ENCODE peak calls at places on chromosomes 3 and 15, in six cellular contexts. One of them, this sample, is unnamed.

GRCh38 chr15:48559270-48559669 is 86.2 kb downstream of the FBN1 start:
- DNase-seq in pancreas: no peak
- DNase-seq in DND-41: no peak
- DNase-seq in gastrocnemius medialis: no peak
- DNase-seq in hepatocyte: peak
- DNase-seq in left lung: no peak
- DNase-seq in this sample: no peak

GRCh38 chr3:24933401-24933800 is 438.8 kb upstream of the THRB start:
- DNase-seq in left lung: no peak
- DNase-seq in hepatocyte: no peak
- DNase-seq in gastrocnemius medialis: no peak
- DNase-seq in DND-41: no peak
- DNase-seq in pancreas: no peak
- DNase-seq in this sample: no peak

GRCh38 chr15:47742334-47742733 is 25.0 kb downstream of the SEMA6D start:
- DNase-seq in DND-41: no peak
- DNase-seq in hepatocyte: no peak
- DNase-seq in gastrocnemius medialis: no peak
- DNase-seq in pancreas: no peak
- DNase-seq in left lung: no peak
- DNase-seq in this sample: no peak

GRCh38 chr15:90889736-90890456 is 5.6 kb downstream of the FES start:
- DNase-seq in hepatocyte: no peak
- DNase-seq in left lung: peak
- DNase-seq in DND-41: peak
- DNase-seq in gastrocnemius medialis: no peak
- DNase-seq in pancreas: no peak
- DNase-seq in this sample: no peak

GRCh38 chr15:42704492-42704926 is 32.4 kb downstream of the CDAN1 start:
- DNase-seq in hepatocyte: peak
- DNase-seq in gastrocnemius medialis: peak
- DNase-seq in DND-41: peak
- DNase-seq in pancreas: peak
- DNase-seq in left lung: no peak
- DNase-seq in this sample: peak

GRCh38 chr15:41797194-41797593 is 22.9 kb downstream of the MAPKBP1 start:
- DNase-seq in gastrocnemius medialis: no peak
- DNase-seq in DND-41: no peak
- DNase-seq in left lung: no peak
- DNase-seq in pancreas: no peak
- DNase-seq in hepatocyte: no peak
- DNase-seq in this sample: no peak

GRCh38 chr15:87477759-87478687 is 778.5 kb downstream of the NTRK3 start:
- DNase-seq in left lung: no peak
- DNase-seq in hepatocyte: peak
- DNase-seq in pancreas: no peak
- DNase-seq in DND-41: no peak
- DNase-seq in gastrocnemius medialis: peak
- DNase-seq in this sample: no peak

GRCh38 chr3:4493931-4494806 is 1.0 kb downstream of the ITPR1 start:
- DNase-seq in gastrocnemius medialis: no peak
- DNase-seq in pancreas: no peak
- DNase-seq in left lung: no peak
- DNase-seq in hepatocyte: peak
- DNase-seq in DND-41: no peak
- DNase-seq in this sample: no peak

GRCh38 chr3:155313303-155313702 is 19.8 kb upstream of the STRIT1 start:
- DNase-seq in hepatocyte: no peak
- DNase-seq in gastrocnemius medialis: no peak
- DNase-seq in pancreas: no peak
- DNase-seq in left lung: no peak
- DNase-seq in DND-41: no peak
- DNase-seq in this sample: no peak

GRCh38 chr15:57149196-57149595 is 227.1 kb upstream of the CGNL1 start:
- DNase-seq in DND-41: no peak
- DNase-seq in pancreas: no peak
- DNase-seq in left lung: no peak
- DNase-seq in hepatocyte: peak
- DNase-seq in gastrocnemius medialis: no peak
- DNase-seq in this sample: no peak

GRCh38 chr15:58987036-58987435 is 427 bp upstream of the RNF111 start:
- DNase-seq in gastrocnemius medialis: no peak
- DNase-seq in pancreas: no peak
- DNase-seq in hepatocyte: peak
- DNase-seq in DND-41: no peak
- DNase-seq in left lung: no peak
- DNase-seq in this sample: peak

GRCh38 chr3:29525254-29525881 is 244.5 kb downstream of the RBMS3 start:
- DNase-seq in left lung: no peak
- DNase-seq in gastrocnemius medialis: peak
- DNase-seq in pancreas: no peak
- DNase-seq in DND-41: no peak
- DNase-seq in hepatocyte: no peak
- DNase-seq in this sample: no peak

GRCh38 chr3:152380048-152380447 is 111.3 kb downstream of the MBNL1 start:
- DNase-seq in left lung: no peak
- DNase-seq in DND-41: no peak
- DNase-seq in pancreas: no peak
- DNase-seq in hepatocyte: no peak
- DNase-seq in gastrocnemius medialis: no peak
- DNase-seq in this sample: no peak

GRCh38 chr15:92231461-92231860 is 162.2 kb upstream of the ST8SIA2 start:
- DNase-seq in hepatocyte: no peak
- DNase-seq in DND-41: no peak
- DNase-seq in gastrocnemius medialis: no peak
- DNase-seq in left lung: no peak
- DNase-seq in pancreas: no peak
- DNase-seq in this sample: no peak

GRCh38 chr3:143121240-143122088 is 1.9 kb downstream of the CHST2 start:
- DNase-seq in DND-41: peak
- DNase-seq in left lung: no peak
- DNase-seq in pancreas: peak
- DNase-seq in gastrocnemius medialis: no peak
- DNase-seq in hepatocyte: no peak
- DNase-seq in this sample: no peak

GRCh38 chr3:134065836-134066538 is 36.3 kb upstream of the SLCO2A1 start:
- DNase-seq in hepatocyte: no peak
- DNase-seq in pancreas: no peak
- DNase-seq in DND-41: no peak
- DNase-seq in gastrocnemius medialis: no peak
- DNase-seq in left lung: no peak
- DNase-seq in this sample: no peak

GRCh38 chr3:134067311-134068161 is 37.8 kb upstream of the SLCO2A1 start:
- DNase-seq in gastrocnemius medialis: no peak
- DNase-seq in DND-41: no peak
- DNase-seq in pancreas: no peak
- DNase-seq in hepatocyte: no peak
- DNase-seq in left lung: no peak
- DNase-seq in this sample: no peak

GRCh38 chr3:134066539-134067310 is 37.0 kb upstream of the SLCO2A1 start:
- DNase-seq in DND-41: no peak
- DNase-seq in hepatocyte: peak
- DNase-seq in left lung: no peak
- DNase-seq in pancreas: no peak
- DNase-seq in gastrocnemius medialis: no peak
- DNase-seq in this sample: no peak

GRCh38 chr3:134064081-134064480 is 34.4 kb upstream of the SLCO2A1 start:
- DNase-seq in DND-41: no peak
- DNase-seq in left lung: no peak
- DNase-seq in pancreas: no peak
- DNase-seq in gastrocnemius medialis: no peak
- DNase-seq in hepatocyte: no peak
- DNase-seq in this sample: no peak

GRCh38 chr3:134065252-134065651 is 35.5 kb upstream of the SLCO2A1 start:
- DNase-seq in hepatocyte: no peak
- DNase-seq in left lung: no peak
- DNase-seq in gastrocnemius medialis: no peak
- DNase-seq in pancreas: no peak
- DNase-seq in DND-41: no peak
- DNase-seq in this sample: no peak
- H3K27ac ChIP-seq in hepatocyte: no peak
- H3K27ac ChIP-seq in left lung: no peak
- H3K27ac ChIP-seq in gastrocnemius medialis: no peak
- H3K27ac ChIP-seq in pancreas: no peak
- H3K27ac ChIP-seq in DND-41: no peak
- H3K27ac ChIP-seq in this sample: no peak

DNA sequence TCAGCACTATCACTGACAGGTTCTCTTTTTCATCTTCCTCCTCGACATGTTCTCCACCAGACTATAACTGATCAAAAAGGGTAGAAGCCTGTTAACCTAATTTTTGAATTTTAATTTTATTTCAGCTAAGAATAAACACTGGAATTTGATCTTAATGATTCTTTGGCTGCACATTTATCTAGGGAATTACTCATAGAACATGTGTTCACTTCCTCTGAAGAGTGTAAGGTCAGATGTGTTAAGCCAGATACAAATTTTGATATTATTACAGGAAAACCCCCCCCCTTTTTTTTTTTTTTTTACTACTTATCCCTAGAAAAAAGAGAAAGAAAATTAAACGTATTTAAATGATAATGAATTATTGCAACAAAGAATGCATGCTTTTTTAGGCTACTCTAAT is 15.0 kb downstream of the DCBLD2 start:
- DNase-seq in hepatocyte: no peak
- DNase-seq in DND-41: no peak
- DNase-seq in left lung: no peak
- DNase-seq in gastrocnemius medialis: no peak
- DNase-seq in pancreas: no peak
- DNase-seq in this sample: no peak
- H3K27ac ChIP-seq in hepatocyte: no peak
- H3K27ac ChIP-seq in DND-41: no peak
- H3K27ac ChIP-seq in left lung: no peak
- H3K27ac ChIP-seq in gastrocnemius medialis: no peak
- H3K27ac ChIP-seq in pancreas: no peak
- H3K27ac ChIP-seq in this sample: no peak

GRCh38 chr3:133829310-133829707 is 23.7 kb downstream of the SRPRB start:
- DNase-seq in hepatocyte: no peak
- DNase-seq in pancreas: no peak
- DNase-seq in left lung: no peak
- DNase-seq in DND-41: no peak
- DNase-seq in gastrocnemius medialis: no peak
- DNase-seq in this sample: no peak
- H3K27ac ChIP-seq in hepatocyte: no peak
- H3K27ac ChIP-seq in pancreas: no peak
- H3K27ac ChIP-seq in left lung: no peak
- H3K27ac ChIP-seq in DND-41: no peak
- H3K27ac ChIP-seq in gastrocnemius medialis: no peak
- H3K27ac ChIP-seq in this sample: no peak

GRCh38 chr3:78201066-78201465 is 1161.2 kb downstream of the ROBO2 start:
- DNase-seq in gastrocnemius medialis: no peak
- DNase-seq in left lung: no peak
- DNase-seq in pancreas: no peak
- DNase-seq in hepatocyte: no peak
- DNase-seq in DND-41: no peak
- DNase-seq in this sample: no peak

DNA sequence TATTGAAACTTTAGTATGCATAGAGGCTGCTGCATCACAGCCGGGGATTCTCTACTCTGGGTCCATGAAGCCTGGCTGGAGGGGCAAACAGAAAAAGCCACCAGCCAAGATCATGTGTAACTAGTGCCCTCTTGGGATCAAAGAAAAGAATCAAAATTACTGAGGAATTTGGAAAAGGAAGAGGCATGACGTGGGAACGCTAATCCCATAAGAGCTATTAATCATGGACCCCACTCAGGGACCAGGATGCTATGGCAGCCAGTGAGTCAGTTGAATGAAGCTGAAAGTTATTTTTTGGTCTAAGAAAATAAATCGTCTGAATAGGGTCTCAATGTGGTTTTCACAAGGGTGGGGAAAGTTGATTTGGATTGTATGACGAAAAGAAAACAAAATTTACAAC is 1165.1 kb downstream of the ROBO2 start:
- DNase-seq in left lung: no peak
- DNase-seq in hepatocyte: peak
- DNase-seq in DND-41: no peak
- DNase-seq in gastrocnemius medialis: no peak
- DNase-seq in pancreas: no peak
- DNase-seq in this sample: no peak
- H3K27ac ChIP-seq in left lung: no peak
- H3K27ac ChIP-seq in hepatocyte: no peak
- H3K27ac ChIP-seq in DND-41: no peak
- H3K27ac ChIP-seq in gastrocnemius medialis: no peak
- H3K27ac ChIP-seq in pancreas: no peak
- H3K27ac ChIP-seq in this sample: no peak

GRCh38 chr3:11719406-11720219 is 75.9 kb upstream of the VGLL4 start:
- DNase-seq in pancreas: peak
- DNase-seq in gastrocnemius medialis: peak
- DNase-seq in left lung: peak
- DNase-seq in DND-41: peak
- DNase-seq in hepatocyte: peak
- DNase-seq in this sample: peak

GRCh38 chr3:11716576-11717250 is 73.0 kb upstream of the VGLL4 start:
- DNase-seq in left lung: no peak
- DNase-seq in DND-41: no peak
- DNase-seq in gastrocnemius medialis: no peak
- DNase-seq in hepatocyte: no peak
- DNase-seq in pancreas: no peak
- DNase-seq in this sample: no peak

GRCh38 chr3:11717768-11718581 is 74.3 kb upstream of the VGLL4 start:
- DNase-seq in pancreas: no peak
- DNase-seq in gastrocnemius medialis: no peak
- DNase-seq in DND-41: no peak
- DNase-seq in hepatocyte: peak
- DNase-seq in left lung: no peak
- DNase-seq in this sample: no peak

GRCh38 chr3:11718582-11719405 is 75.1 kb upstream of the VGLL4 start:
- DNase-seq in DND-41: peak
- DNase-seq in gastrocnemius medialis: peak
- DNase-seq in pancreas: peak
- DNase-seq in left lung: peak
- DNase-seq in hepatocyte: peak
- DNase-seq in this sample: peak

DNA sequence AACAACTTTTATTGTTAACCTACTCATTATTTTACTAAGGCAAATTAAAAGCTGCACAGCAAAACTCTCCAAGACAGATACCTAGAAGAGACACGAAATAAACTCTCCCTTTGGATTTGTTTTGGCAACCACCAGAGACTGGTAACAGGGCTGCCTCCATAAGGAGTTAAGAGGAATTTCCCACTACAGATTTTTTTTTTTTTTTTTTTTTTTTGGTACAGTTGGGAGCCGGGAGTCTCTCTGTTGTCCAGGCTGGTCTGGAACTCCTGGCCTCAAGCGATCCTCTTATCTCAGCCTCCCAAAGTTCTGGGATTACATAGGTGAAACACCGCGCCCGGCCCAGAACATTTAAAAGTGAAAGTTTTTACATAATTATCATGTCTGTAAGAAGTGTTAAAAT is 73.6 kb upstream of the VGLL4 start:
- DNase-seq in DND-41: no peak
- DNase-seq in left lung: no peak
- DNase-seq in gastrocnemius medialis: no peak
- DNase-seq in pancreas: no peak
- DNase-seq in hepatocyte: no peak
- DNase-seq in this sample: no peak
- H3K27ac ChIP-seq in DND-41: no peak
- H3K27ac ChIP-seq in left lung: peak
- H3K27ac ChIP-seq in gastrocnemius medialis: peak
- H3K27ac ChIP-seq in pancreas: peak
- H3K27ac ChIP-seq in hepatocyte: peak
- H3K27ac ChIP-seq in this sample: no peak

GRCh38 chr15:73951044-73951561 is 24.8 kb downstream of the LOXL1 start:
- DNase-seq in hepatocyte: peak
- DNase-seq in gastrocnemius medialis: peak
- DNase-seq in left lung: peak
- DNase-seq in DND-41: peak
- DNase-seq in pancreas: peak
- DNase-seq in this sample: peak
- H3K27ac ChIP-seq in hepatocyte: peak
- H3K27ac ChIP-seq in gastrocnemius medialis: peak
- H3K27ac ChIP-seq in left lung: peak
- H3K27ac ChIP-seq in DND-41: no peak
- H3K27ac ChIP-seq in pancreas: peak
- H3K27ac ChIP-seq in this sample: no peak

This sample was measured in MM.1S.